ENCODE peak calls at places on chromosomes 12 and 14, in six cellular contexts. W is choroid plexus epithelial cell, F is colonic mucosa, N is adrenal gland, G is PC-9, O is fibroblast of lung. P is an unnamed sample.

GRCh38 chr14:102954081-102954789 is 31.8 kb downstream of the AMN start:
- DNase-seq in G (no peak), O (no peak), N (no peak), F (no peak), W (no peak), P (no peak)

GRCh38 chr14:100303179-100303578 is 3.1 kb downstream of the SLC25A29 start:
- DNase-seq in N (no peak), G (no peak), F (peak; percentile 39), W (no peak), O (no peak), P (peak; percentile 24)

GRCh38 chr12:22018860-22019259 is 27.2 kb upstream of the CMAS start:
- DNase-seq in O (no peak), G (no peak), N (no peak), F (no peak), W (peak; percentile 24), P (no peak)

GRCh38 chr12:128008341-128008740 is 258.6 kb upstream of the TMEM132C start:
- DNase-seq in O (peak; percentile 87), F (no peak), N (no peak), W (peak; percentile 29), G (no peak), P (peak; percentile 11)

GRCh38 chr14:75369506-75369905 is 58.3 kb upstream of the JDP2 start:
- DNase-seq in O (no peak), W (no peak), G (no peak), N (peak; percentile 38), F (no peak), P (no peak)

GRCh38 chr14:65042731-65043372 is 56.2 kb downstream of the FNTB start:
- DNase-seq in W (no peak), F (no peak), N (no peak), G (no peak), O (no peak), P (no peak)

GRCh38 chr12:46206471-46206870 is 62.4 kb downstream of the SLC38A1 start:
- DNase-seq in N (no peak), O (no peak), F (no peak), W (no peak), G (no peak), P (no peak)

GRCh38 chr12:124939428-124940142 is 25.1 kb upstream of the UBC start:
- DNase-seq in W (peak; percentile 95), O (peak; percentile 97), N (peak; percentile 86), F (peak; percentile 93), G (peak; percentile 87), P (peak; percentile 96)

GRCh38 chr14:105439710-105440553 is 20.3 kb downstream of the MTA1 start:
- DNase-seq in O (no peak), F (no peak), W (no peak), N (no peak), G (no peak), P (no peak)

GRCh38 chr12:76455582-76456345 is 103.8 kb downstream of the OSBPL8 start:
- DNase-seq in O (peak; percentile 93), F (no peak), G (peak; percentile 91), N (peak; percentile 14), W (peak; percentile 95), P (peak; percentile 86)

GRCh38 chr14:68783408-68784297 is 9.2 kb downstream of the ZFP36L1 start:
- DNase-seq in F (peak; percentile 74), O (no peak), G (no peak), N (no peak), W (no peak), P (no peak)

GRCh38 chr14:104435147-104436046 is 144.2 kb upstream of the C14orf180 start:
- DNase-seq in G (no peak), F (no peak), N (no peak), W (no peak), O (no peak), P (no peak)

GRCh38 chr14:101858791-101859537 is 97.5 kb downstream of the PPP2R5C start:
- DNase-seq in O (no peak), N (peak; percentile 50), G (no peak), W (no peak), F (no peak), P (no peak)

GRCh38 chr12:46219892-46220655 is 48.8 kb downstream of the SLC38A1 start:
- DNase-seq in W (peak; percentile 81), O (peak; percentile 92), F (no peak), G (peak; percentile 97), N (peak; percentile 14), P (peak; percentile 72)

GRCh38 chr12:111066744-111067437 is 146.5 kb upstream of the MYL2 start:
- DNase-seq in G (no peak), F (no peak), O (no peak), N (no peak), W (no peak), P (no peak)

GRCh38 chr12:122137681-122138080 is 36.3 kb downstream of the IL31 start:
- DNase-seq in G (no peak), N (no peak), O (no peak), W (no peak), F (peak; percentile 61), P (no peak)

GRCh38 chr12:122138616-122139015 is 35.4 kb downstream of the IL31 start:
- DNase-seq in W (no peak), F (no peak), G (no peak), N (no peak), O (no peak), P (no peak)

GRCh38 chr12:122135437-122136031 is 38.5 kb downstream of the IL31 start:
- DNase-seq in G (no peak), O (no peak), F (no peak), N (no peak), W (no peak), P (no peak)

GRCh38 chr12:122138181-122138580 is 35.8 kb downstream of the IL31 start:
- DNase-seq in G (no peak), F (peak; percentile 18), O (no peak), W (no peak), N (no peak), P (no peak)

DNA sequence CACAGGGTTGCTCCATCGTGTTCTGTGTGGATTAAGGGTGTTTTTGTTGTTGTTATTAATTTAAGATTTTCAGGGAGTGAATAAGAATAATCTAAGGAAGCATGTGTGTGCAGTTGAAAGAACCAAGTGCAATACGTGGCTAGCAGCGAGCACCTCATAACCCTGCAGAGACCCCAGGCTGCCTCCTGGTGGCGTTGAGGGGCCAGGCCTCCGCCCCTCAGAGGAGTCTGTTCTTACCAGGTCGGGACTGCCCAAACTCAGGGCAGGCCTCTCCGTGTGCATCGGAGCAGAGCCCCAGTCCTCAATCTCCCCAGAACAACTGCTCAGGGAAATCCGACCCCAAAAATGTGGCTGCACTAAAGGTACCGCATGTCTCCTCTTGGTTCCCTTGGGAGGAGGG is 36.8 kb downstream of the IL31 start:
- DNase-seq in O (no peak), F (no peak), G (no peak), W (no peak), N (no peak), P (no peak)
- TF ChIP-seq CTCF in O (peak; percentile 16), F (no peak), G (no peak), W (peak; percentile 31), N (no peak), P (no peak)

GRCh38 chr14:93733231-93733630 is 55.1 kb downstream of the PRIMA1 start:
- DNase-seq in G (no peak), W (no peak), F (no peak), N (no peak), O (no peak), P (no peak)

GRCh38 chr14:93734086-93734822 is 54.0 kb downstream of the PRIMA1 start:
- DNase-seq in F (peak; percentile 31), O (no peak), W (no peak), G (no peak), N (no peak), P (no peak)

GRCh38 chr14:93733646-93734045 is 54.6 kb downstream of the PRIMA1 start:
- DNase-seq in W (no peak), N (no peak), G (no peak), O (no peak), F (no peak), P (no peak)

GRCh38 chr14:93736378-93737014 is 51.8 kb downstream of the PRIMA1 start:
- DNase-seq in N (no peak), W (no peak), O (no peak), G (no peak), F (no peak), P (no peak)

GRCh38 chr14:93734961-93735360 is 53.3 kb downstream of the PRIMA1 start:
- DNase-seq in O (no peak), G (no peak), W (no peak), F (no peak), N (no peak), P (no peak)
- H3K4me3 ChIP-seq in O (no peak overlapping the region), G (no peak overlapping the region), W (no peak overlapping the region), F (no peak overlapping the region), N (no peak overlapping the region), P (no peak overlapping the region)

GRCh38 chr12:41364211-41364610 is 176.1 kb downstream of the PDZRN4 start:
- DNase-seq in G (no peak), W (no peak), N (no peak), O (no peak), F (no peak), P (no peak)

GRCh38 chr12:41365653-41366131 is 177.6 kb downstream of the PDZRN4 start:
- DNase-seq in F (no peak), N (no peak), O (peak; percentile 8), W (peak; percentile 28), G (no peak), P (no peak)

GRCh38 chr12:41362511-41362910 is 174.4 kb downstream of the PDZRN4 start:
- DNase-seq in F (no peak), W (no peak), N (no peak), G (no peak), O (no peak), P (no peak)

GRCh38 chr12:41368006-41368405 is 179.9 kb downstream of the PDZRN4 start:
- DNase-seq in O (no peak), F (no peak), N (no peak), W (peak; percentile 14), G (no peak), P (peak; percentile 2)
- TF ChIP-seq CTCF in O (peak; percentile 12), F (no peak), N (no peak), W (peak; percentile 46), G (peak; percentile 48), P (peak; percentile 41)

GRCh38 chr12:14171111-14171510 is 189.7 kb upstream of the GRIN2B start:
- DNase-seq in G (no peak), F (no peak), W (no peak), N (no peak), O (no peak), P (no peak)
- H3K4me3 ChIP-seq in G (no peak overlapping the region), F (no peak overlapping the region), W (no peak overlapping the region), N (no peak overlapping the region), O (no peak overlapping the region), P (no peak overlapping the region)

P was measured in fibroblast of villous mesenchyme.